ENCODE peak calls at places on chromosomes 5 and 9, in four cellular contexts. One of them, this sample, is unnamed. For H3K4me1, the result is how much of the 10 kb centered on the place peaks cover.

GRCh38 chr5:122942164-122942914 is 94.2 kb downstream of the PPIC start:
- DNase-seq in K562: no peak
- DNase-seq in IMR-90: peak
- DNase-seq in Peyer's patch: no peak
- DNase-seq in this sample: no peak

GRCh38 chr5:145818604-145819003 is 16.5 kb downstream of the PRELID2 start:
- DNase-seq in K562: no peak
- DNase-seq in IMR-90: no peak
- DNase-seq in Peyer's patch: no peak
- DNase-seq in this sample: no peak

GRCh38 chr9:37953775-37954437 is 50.0 kb upstream of the SLC25A51 start:
- DNase-seq in K562: peak
- DNase-seq in IMR-90: peak
- DNase-seq in Peyer's patch: no peak
- DNase-seq in this sample: peak

GRCh38 chr9:113958556-113958955 is 82.4 kb downstream of the ZNF618 start:
- DNase-seq in K562: no peak
- DNase-seq in IMR-90: no peak
- DNase-seq in Peyer's patch: no peak
- DNase-seq in this sample: no peak

GRCh38 chr5:81631124-81631523 is 119.8 kb downstream of the SSBP2 start:
- DNase-seq in K562: no peak
- DNase-seq in IMR-90: no peak
- DNase-seq in Peyer's patch: peak
- DNase-seq in this sample: no peak

GRCh38 chr9:93309889-93310425 is 126.0 kb downstream of the WNK2 start:
- DNase-seq in K562: no peak
- DNase-seq in IMR-90: no peak
- DNase-seq in Peyer's patch: no peak
- DNase-seq in this sample: no peak

GRCh38 chr5:138953370-138954256 is 78.5 kb upstream of the LRRTM2 start:
- DNase-seq in K562: no peak
- DNase-seq in IMR-90: peak
- DNase-seq in Peyer's patch: peak
- DNase-seq in this sample: no peak

GRCh38 chr9:100575765-100576368 is 2.0 kb upstream of the CAVIN4 start:
- DNase-seq in K562: no peak
- DNase-seq in IMR-90: peak
- DNase-seq in Peyer's patch: no peak
- DNase-seq in this sample: no peak

GRCh38 chr5:141846031-141846430 is 32.2 kb downstream of the PCDH1 start:
- DNase-seq in K562: no peak
- DNase-seq in IMR-90: peak
- DNase-seq in Peyer's patch: no peak
- DNase-seq in this sample: no peak

GRCh38 chr5:42454216-42454995 is 31.2 kb downstream of the GHR start:
- DNase-seq in K562: no peak
- DNase-seq in IMR-90: no peak
- DNase-seq in Peyer's patch: no peak
- DNase-seq in this sample: no peak

GRCh38 chr5:74252033-74252430 is 388.5 kb downstream of the ENC1 start:
- DNase-seq in K562: no peak
- DNase-seq in IMR-90: no peak
- DNase-seq in Peyer's patch: no peak
- DNase-seq in this sample: no peak

GRCh38 chr9:71793386-71794105 is 25.2 kb upstream of the CEMIP2 start:
- DNase-seq in K562: no peak
- DNase-seq in IMR-90: peak
- DNase-seq in Peyer's patch: no peak
- DNase-seq in this sample: no peak

GRCh38 chr9:133580416-133580738 is 28.8 kb downstream of the FAM163B start:
- DNase-seq in K562: no peak
- DNase-seq in IMR-90: no peak
- DNase-seq in Peyer's patch: no peak
- DNase-seq in this sample: no peak

GRCh38 chr5:93249651-93250289 is 331.2 kb downstream of the NR2F1-AS1 start:
- DNase-seq in K562: no peak
- DNase-seq in IMR-90: peak
- DNase-seq in Peyer's patch: no peak
- DNase-seq in this sample: no peak

GRCh38 chr5:155085282-155085990 is 71.9 kb downstream of the KIF4B start:
- DNase-seq in K562: no peak
- DNase-seq in IMR-90: no peak
- DNase-seq in Peyer's patch: no peak
- DNase-seq in this sample: no peak

GRCh38 chr9:15697459-15697858 is 144.6 kb downstream of the CCDC171 start:
- DNase-seq in K562: no peak
- DNase-seq in IMR-90: peak
- DNase-seq in Peyer's patch: no peak
- DNase-seq in this sample: no peak

GRCh38 chr9:96219615-96220257 is 82.2 kb downstream of the HSD17B3 start:
- DNase-seq in K562: peak
- DNase-seq in IMR-90: no peak
- DNase-seq in Peyer's patch: peak
- DNase-seq in this sample: peak

GRCh38 chr9:134066546-134066922 is 1.3 kb downstream of the BRD3 start:
- DNase-seq in K562: no peak
- DNase-seq in IMR-90: peak
- DNase-seq in Peyer's patch: peak
- DNase-seq in this sample: no peak

GRCh38 chr9:98519641-98520040 is 189.1 kb downstream of the GABBR2 start:
- DNase-seq in K562: no peak
- DNase-seq in IMR-90: no peak
- DNase-seq in Peyer's patch: no peak
- DNase-seq in this sample: no peak

GRCh38 chr5:79684782-79685181 is 4.9 kb upstream of the CMYA5 start:
- DNase-seq in K562: no peak
- DNase-seq in IMR-90: no peak
- DNase-seq in Peyer's patch: no peak
- DNase-seq in this sample: no peak

GRCh38 chr5:107365355-107366109 is 305.2 kb downstream of the EFNA5 start:
- DNase-seq in K562: no peak
- DNase-seq in IMR-90: no peak
- DNase-seq in Peyer's patch: no peak
- DNase-seq in this sample: no peak

GRCh38 chr5:54548565-54548964 is 31.0 kb downstream of the SNX18 start:
- DNase-seq in K562: no peak
- DNase-seq in IMR-90: no peak
- DNase-seq in Peyer's patch: no peak
- DNase-seq in this sample: no peak

GRCh38 chr5:19975795-19976194 is 12.2 kb downstream of the CDH18 start:
- DNase-seq in K562: no peak
- DNase-seq in IMR-90: no peak
- DNase-seq in Peyer's patch: no peak
- DNase-seq in this sample: no peak

GRCh38 chr5:120901199-120901598 is 437.1 kb downstream of the PRR16 start:
- DNase-seq in K562: no peak
- DNase-seq in IMR-90: no peak
- DNase-seq in Peyer's patch: no peak
- DNase-seq in this sample: no peak

GRCh38 chr5:1516615-1517601 is 6.9 kb downstream of the LPCAT1 start:
- DNase-seq in K562: no peak
- DNase-seq in IMR-90: peak
- DNase-seq in Peyer's patch: peak
- DNase-seq in this sample: no peak

GRCh38 chr9:30258079-30258478 is 2126.4 kb upstream of the ACO1 start:
- DNase-seq in K562: no peak
- DNase-seq in IMR-90: no peak
- DNase-seq in Peyer's patch: no peak
- DNase-seq in this sample: no peak

GRCh38 chr5:41843456-41844112 is 26.6 kb downstream of the OXCT1 start:
- DNase-seq in K562: peak
- DNase-seq in IMR-90: peak
- DNase-seq in Peyer's patch: peak
- DNase-seq in this sample: peak

GRCh38 chr9:134592018-134592818 is 49.4 kb upstream of the COL5A1 start:
- DNase-seq in K562: peak
- DNase-seq in IMR-90: peak
- DNase-seq in Peyer's patch: peak
- DNase-seq in this sample: no peak

GRCh38 chr5:178398856-178399722 is 166.5 kb upstream of the PHYKPL start:
- DNase-seq in K562: no peak
- DNase-seq in IMR-90: no peak
- DNase-seq in Peyer's patch: peak
- DNase-seq in this sample: no peak

GRCh38 chr5:164475339-164475977 is 970.0 kb downstream of the MAT2B start:
- DNase-seq in K562: no peak
- DNase-seq in IMR-90: peak
- DNase-seq in Peyer's patch: no peak
- DNase-seq in this sample: no peak

GRCh38 chr9:137032893-137033292 is 1.0 kb upstream of the FUT7 start:
- DNase-seq in K562: no peak
- DNase-seq in IMR-90: no peak
- DNase-seq in Peyer's patch: peak
- DNase-seq in this sample: no peak

GRCh38 chr9:89000973-89001916 is 10.0 kb downstream of the S1PR3 start:
- DNase-seq in K562: peak
- DNase-seq in IMR-90: peak
- DNase-seq in Peyer's patch: peak
- DNase-seq in this sample: peak

GRCh38 chr9:27425827-27426716 is 98.0 kb upstream of the IFNK start:
- DNase-seq in K562: no peak
- DNase-seq in IMR-90: no peak
- DNase-seq in Peyer's patch: no peak
- DNase-seq in this sample: no peak

GRCh38 chr9:79573697-79573976 is 1.9 kb downstream of the TLE4 start:
- DNase-seq in K562: no peak
- DNase-seq in IMR-90: no peak
- DNase-seq in Peyer's patch: no peak
- DNase-seq in this sample: peak

GRCh38 chr5:96957125-96958041 is 21.5 kb downstream of the LNPEP start:
- DNase-seq in K562: no peak
- DNase-seq in IMR-90: no peak
- DNase-seq in Peyer's patch: no peak
- DNase-seq in this sample: peak

GRCh38 chr5:5708367-5708919 is 286.0 kb downstream of the ICE1 start:
- DNase-seq in K562: no peak
- DNase-seq in IMR-90: no peak
- DNase-seq in Peyer's patch: no peak
- DNase-seq in this sample: no peak

GRCh38 chr5:5704352-5704751 is 281.9 kb downstream of the ICE1 start:
- DNase-seq in K562: no peak
- DNase-seq in IMR-90: no peak
- DNase-seq in Peyer's patch: no peak
- DNase-seq in this sample: no peak

GRCh38 chr5:5700549-5700948 is 278.1 kb downstream of the ICE1 start:
- DNase-seq in K562: no peak
- DNase-seq in IMR-90: no peak
- DNase-seq in Peyer's patch: no peak
- DNase-seq in this sample: no peak

GRCh38 chr5:5702934-5703333 is 280.5 kb downstream of the ICE1 start:
- DNase-seq in K562: no peak
- DNase-seq in IMR-90: no peak
- DNase-seq in Peyer's patch: no peak
- DNase-seq in this sample: no peak

DNA sequence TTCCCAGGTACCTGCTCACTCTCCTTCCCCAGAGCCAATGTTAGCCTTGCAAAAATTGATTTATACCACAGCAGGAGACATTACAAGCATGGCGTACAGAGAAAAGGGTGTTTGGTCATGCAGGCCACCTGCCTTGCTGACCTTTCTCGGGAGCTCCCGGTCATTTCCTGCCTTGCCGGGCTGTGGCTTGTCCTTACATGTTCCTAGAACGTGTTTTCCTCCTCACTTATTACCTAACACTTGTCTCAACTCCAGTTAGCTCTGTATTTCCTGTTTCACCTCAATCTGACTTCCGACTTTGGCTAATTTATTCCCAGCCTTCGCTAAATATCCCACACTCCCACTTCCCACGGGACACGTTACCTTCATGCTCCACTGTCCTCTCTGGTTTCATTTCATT is 282.5 kb downstream of the ICE1 start:
- DNase-seq in K562: no peak
- DNase-seq in IMR-90: no peak
- DNase-seq in Peyer's patch: no peak
- DNase-seq in this sample: no peak
- H3K4me1 ChIP-seq in K562: under half
- H3K4me1 ChIP-seq in IMR-90: under half
- H3K4me1 ChIP-seq in Peyer's patch: under half
- H3K4me1 ChIP-seq in this sample: under half

GRCh38 chr5:136053336-136054121 is 24.7 kb downstream of the TGFBI start:
- DNase-seq in K562: peak
- DNase-seq in IMR-90: peak
- DNase-seq in Peyer's patch: peak
- DNase-seq in this sample: no peak
- H3K4me1 ChIP-seq in K562: under half
- H3K4me1 ChIP-seq in IMR-90: under half
- H3K4me1 ChIP-seq in Peyer's patch: under half
- H3K4me1 ChIP-seq in this sample: under half

GRCh38 chr5:160635046-160635445 is 213.4 kb downstream of the PTTG1 start:
- DNase-seq in K562: no peak
- DNase-seq in IMR-90: no peak
- DNase-seq in Peyer's patch: peak
- DNase-seq in this sample: no peak
- H3K4me1 ChIP-seq in K562: under half
- H3K4me1 ChIP-seq in IMR-90: under half
- H3K4me1 ChIP-seq in Peyer's patch: under half
- H3K4me1 ChIP-seq in this sample: under half

DNA sequence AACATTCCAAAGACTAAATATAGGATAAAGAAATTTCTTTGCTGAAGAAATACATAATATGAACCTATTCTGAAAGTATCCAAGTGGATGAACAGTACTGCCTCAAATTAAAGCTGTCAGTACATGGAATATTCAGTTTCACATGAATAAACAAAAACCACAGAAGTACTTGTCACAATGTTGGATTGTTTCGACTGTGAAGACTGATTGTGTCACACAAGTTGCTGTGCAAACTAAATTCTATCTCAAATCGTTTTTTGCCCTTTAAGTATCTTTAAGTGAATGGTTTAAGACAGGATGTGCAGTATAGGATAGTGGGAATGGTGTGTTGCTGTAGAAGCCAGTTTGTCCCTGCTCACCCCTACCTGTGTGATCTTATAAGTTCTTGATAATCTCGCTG is 137.4 kb upstream of the OTULINL start:
- DNase-seq in K562: no peak
- DNase-seq in IMR-90: no peak
- DNase-seq in Peyer's patch: no peak
- DNase-seq in this sample: no peak
- H3K4me1 ChIP-seq in K562: under half
- H3K4me1 ChIP-seq in IMR-90: under half
- H3K4me1 ChIP-seq in Peyer's patch: under half
- H3K4me1 ChIP-seq in this sample: under half